ENCODE peak calls at places on chromosomes 13 and 19, in nine cellular contexts. One of them, this sample, is unnamed.

GRCh38 chr19:21749090-21749489 is 18.3 kb downstream of the ZNF100 start:
- DNase-seq in retinal pigment epithelial cell: no peak
- DNase-seq in PC-3: no peak
- DNase-seq in HCT116: no peak
- DNase-seq in adipocyte: peak
- DNase-seq in neuronal stem cell: no peak
- DNase-seq in mucosa of descending colon: no peak
- DNase-seq in cardiac muscle cell: no peak
- DNase-seq in Caco-2: no peak
- DNase-seq in this sample: peak

GRCh38 chr13:23025848-23026608 is 154.8 kb upstream of the SGCG start:
- DNase-seq in retinal pigment epithelial cell: no peak
- DNase-seq in PC-3: no peak
- DNase-seq in HCT116: no peak
- DNase-seq in adipocyte: no peak
- DNase-seq in neuronal stem cell: no peak
- DNase-seq in mucosa of descending colon: no peak
- DNase-seq in cardiac muscle cell: no peak
- DNase-seq in Caco-2: no peak
- DNase-seq in this sample: peak

GRCh38 chr13:27273658-27274425 is 3.2 kb downstream of the RASL11A start:
- DNase-seq in retinal pigment epithelial cell: no peak
- DNase-seq in PC-3: no peak
- DNase-seq in HCT116: no peak
- DNase-seq in adipocyte: no peak
- DNase-seq in neuronal stem cell: no peak
- DNase-seq in mucosa of descending colon: no peak
- DNase-seq in cardiac muscle cell: peak
- DNase-seq in Caco-2: no peak
- DNase-seq in this sample: no peak

GRCh38 chr19:18196511-18196845 is 3.5 kb downstream of the MPV17L2 start:
- DNase-seq in retinal pigment epithelial cell: no peak
- DNase-seq in PC-3: no peak
- DNase-seq in HCT116: no peak
- DNase-seq in adipocyte: no peak
- DNase-seq in neuronal stem cell: no peak
- DNase-seq in mucosa of descending colon: no peak
- DNase-seq in cardiac muscle cell: no peak
- DNase-seq in Caco-2: no peak
- DNase-seq in this sample: no peak

GRCh38 chr19:56958428-56958827 is 117.9 kb upstream of the PEG3 start:
- DNase-seq in retinal pigment epithelial cell: no peak
- DNase-seq in PC-3: no peak
- DNase-seq in HCT116: no peak
- DNase-seq in adipocyte: no peak
- DNase-seq in neuronal stem cell: no peak
- DNase-seq in mucosa of descending colon: no peak
- DNase-seq in cardiac muscle cell: no peak
- DNase-seq in Caco-2: no peak
- DNase-seq in this sample: no peak

GRCh38 chr13:51838235-51838846 is 6.6 kb downstream of the TMEM272 start:
- DNase-seq in retinal pigment epithelial cell: peak
- DNase-seq in PC-3: peak
- DNase-seq in HCT116: no peak
- DNase-seq in adipocyte: peak
- DNase-seq in neuronal stem cell: no peak
- DNase-seq in mucosa of descending colon: no peak
- DNase-seq in cardiac muscle cell: no peak
- DNase-seq in Caco-2: no peak
- DNase-seq in this sample: no peak

GRCh38 chr19:14430712-14431111 is 2.4 kb upstream of the PKN1 start:
- DNase-seq in retinal pigment epithelial cell: no peak
- DNase-seq in PC-3: no peak
- DNase-seq in HCT116: no peak
- DNase-seq in adipocyte: no peak
- DNase-seq in neuronal stem cell: no peak
- DNase-seq in mucosa of descending colon: no peak
- DNase-seq in cardiac muscle cell: no peak
- DNase-seq in Caco-2: no peak
- DNase-seq in this sample: no peak

GRCh38 chr19:17420267-17420924 is 549 bp downstream of the MVB12A start:
- DNase-seq in retinal pigment epithelial cell: no peak
- DNase-seq in PC-3: peak
- DNase-seq in HCT116: no peak
- DNase-seq in adipocyte: no peak
- DNase-seq in neuronal stem cell: no peak
- DNase-seq in mucosa of descending colon: peak
- DNase-seq in cardiac muscle cell: peak
- DNase-seq in Caco-2: peak
- DNase-seq in this sample: no peak

GRCh38 chr13:46176756-46177155 is 5.2 kb downstream of the LCP1 start:
- DNase-seq in retinal pigment epithelial cell: no peak
- DNase-seq in PC-3: no peak
- DNase-seq in HCT116: no peak
- DNase-seq in adipocyte: no peak
- DNase-seq in neuronal stem cell: no peak
- DNase-seq in mucosa of descending colon: no peak
- DNase-seq in cardiac muscle cell: no peak
- DNase-seq in Caco-2: no peak
- DNase-seq in this sample: no peak

GRCh38 chr13:66069570-66069969 is 1160.6 kb downstream of the PCDH9 start:
- DNase-seq in retinal pigment epithelial cell: no peak
- DNase-seq in PC-3: no peak
- DNase-seq in HCT116: no peak
- DNase-seq in adipocyte: no peak
- DNase-seq in neuronal stem cell: no peak
- DNase-seq in mucosa of descending colon: no peak
- DNase-seq in cardiac muscle cell: peak
- DNase-seq in Caco-2: no peak
- DNase-seq in this sample: no peak

DNA sequence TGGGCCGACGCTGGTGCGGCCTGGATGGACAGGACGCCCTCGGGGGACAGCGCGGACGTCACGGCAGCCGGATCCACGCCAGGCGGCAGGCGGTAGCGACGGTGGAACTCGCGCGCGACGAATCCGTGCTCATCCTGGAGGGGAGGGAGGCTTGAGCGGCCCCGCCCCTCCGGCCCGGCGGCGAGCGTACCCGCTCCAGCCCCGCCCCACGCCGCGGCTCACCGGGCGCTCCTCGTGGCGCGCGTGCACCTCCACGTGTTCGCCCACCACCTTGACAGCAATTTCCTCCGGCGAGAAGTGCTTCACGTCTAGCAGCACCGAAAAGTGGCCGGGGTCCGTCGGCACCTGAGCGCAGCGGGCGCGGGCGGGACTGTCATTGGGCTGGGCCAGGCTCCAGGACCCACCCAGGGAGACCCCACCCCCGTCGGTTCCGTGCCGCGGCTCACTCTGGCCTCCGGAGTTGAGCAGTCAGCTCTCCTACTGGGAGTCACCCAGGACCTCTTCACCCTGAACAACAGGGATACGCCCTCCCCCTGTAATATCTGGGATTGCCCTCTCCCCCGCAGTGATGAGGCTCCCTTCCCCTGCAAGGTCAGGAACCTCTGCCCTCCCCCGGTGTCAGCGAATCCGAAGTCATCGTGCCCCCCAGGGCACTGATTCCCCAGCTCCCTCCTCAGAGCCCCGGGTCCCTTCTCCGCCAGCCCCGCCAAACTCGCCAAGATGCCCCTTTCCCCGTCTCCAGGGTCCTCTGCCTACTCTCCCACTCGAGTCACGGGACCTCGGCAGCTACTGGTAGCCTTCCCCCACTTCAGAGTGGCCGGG is 1.1 kb downstream of the HSPB6 start:
- DNase-seq in retinal pigment epithelial cell: no peak
- DNase-seq in PC-3: no peak
- DNase-seq in HCT116: no peak
- DNase-seq in adipocyte: no peak
- DNase-seq in neuronal stem cell: no peak
- DNase-seq in mucosa of descending colon: peak
- DNase-seq in cardiac muscle cell: no peak
- DNase-seq in Caco-2: no peak
- DNase-seq in this sample: no peak
- H3K4me3 ChIP-seq in retinal pigment epithelial cell: peak
- H3K4me3 ChIP-seq in PC-3: no peak
- H3K4me3 ChIP-seq in HCT116: no peak
- H3K4me3 ChIP-seq in adipocyte: peak
- H3K4me3 ChIP-seq in neuronal stem cell: no peak
- H3K4me3 ChIP-seq in mucosa of descending colon: no peak
- H3K4me3 ChIP-seq in cardiac muscle cell: no peak
- H3K4me3 ChIP-seq in Caco-2: peak
- H3K4me3 ChIP-seq in this sample: no peak

GRCh38 chr19:35938282-35939224 is 2.4 kb downstream of the LRFN3 start:
- DNase-seq in retinal pigment epithelial cell: no peak
- DNase-seq in PC-3: no peak
- DNase-seq in HCT116: no peak
- DNase-seq in adipocyte: no peak
- DNase-seq in neuronal stem cell: no peak
- DNase-seq in mucosa of descending colon: no peak
- DNase-seq in cardiac muscle cell: no peak
- DNase-seq in Caco-2: no peak
- DNase-seq in this sample: no peak
- H3K4me3 ChIP-seq in retinal pigment epithelial cell: no peak
- H3K4me3 ChIP-seq in PC-3: no peak
- H3K4me3 ChIP-seq in HCT116: no peak
- H3K4me3 ChIP-seq in adipocyte: peak
- H3K4me3 ChIP-seq in neuronal stem cell: peak
- H3K4me3 ChIP-seq in mucosa of descending colon: no peak
- H3K4me3 ChIP-seq in cardiac muscle cell: no peak
- H3K4me3 ChIP-seq in Caco-2: no peak
- H3K4me3 ChIP-seq in this sample: no peak

DNA sequence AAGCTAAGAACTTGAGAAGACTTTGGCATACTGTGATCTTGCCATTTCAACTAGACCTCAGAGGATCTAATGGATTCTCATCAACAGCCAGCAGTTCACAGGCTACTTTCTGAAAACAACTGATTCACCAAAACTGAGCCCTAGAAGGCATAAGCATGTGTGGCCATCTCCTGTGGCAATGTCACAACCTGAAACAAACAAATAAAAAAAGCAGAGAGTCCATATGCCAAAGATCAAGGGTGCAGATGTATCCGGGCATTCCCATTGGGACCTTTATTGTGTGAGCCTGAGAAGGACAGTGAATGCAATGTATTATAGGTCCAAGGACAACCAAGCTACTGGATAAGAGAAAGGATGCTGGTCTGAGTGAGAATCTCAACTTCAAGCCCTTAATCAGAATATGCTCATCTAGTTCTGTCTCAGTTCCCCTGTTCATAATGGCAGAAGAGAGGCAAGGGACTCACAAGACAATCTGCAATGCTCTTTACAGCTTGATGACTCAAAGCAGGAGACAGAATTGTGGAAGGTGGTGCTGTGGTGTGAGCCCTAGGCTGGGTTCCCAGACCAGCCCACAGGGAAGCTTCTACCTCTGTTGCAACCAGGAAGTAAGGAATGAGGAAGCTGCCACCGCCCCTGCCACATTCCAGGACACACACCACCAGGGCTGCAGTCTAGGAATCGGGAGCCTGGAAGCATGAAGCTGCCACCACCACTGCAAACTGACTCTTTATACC is 133.7 kb downstream of the RAP2A start:
- DNase-seq in retinal pigment epithelial cell: peak
- DNase-seq in PC-3: peak
- DNase-seq in HCT116: peak
- DNase-seq in adipocyte: no peak
- DNase-seq in neuronal stem cell: no peak
- DNase-seq in mucosa of descending colon: peak
- DNase-seq in cardiac muscle cell: no peak
- DNase-seq in Caco-2: peak
- DNase-seq in this sample: peak
- H3K4me3 ChIP-seq in retinal pigment epithelial cell: no peak
- H3K4me3 ChIP-seq in PC-3: no peak
- H3K4me3 ChIP-seq in HCT116: no peak
- H3K4me3 ChIP-seq in adipocyte: no peak
- H3K4me3 ChIP-seq in neuronal stem cell: no peak
- H3K4me3 ChIP-seq in mucosa of descending colon: no peak
- H3K4me3 ChIP-seq in cardiac muscle cell: no peak
- H3K4me3 ChIP-seq in Caco-2: no peak
- H3K4me3 ChIP-seq in this sample: no peak

GRCh38 chr13:30850204-30850866 is 55.7 kb upstream of the MEDAG start:
- DNase-seq in retinal pigment epithelial cell: no peak
- DNase-seq in PC-3: no peak
- DNase-seq in HCT116: no peak
- DNase-seq in adipocyte: no peak
- DNase-seq in neuronal stem cell: no peak
- DNase-seq in mucosa of descending colon: no peak
- DNase-seq in cardiac muscle cell: no peak
- DNase-seq in Caco-2: no peak
- DNase-seq in this sample: no peak

GRCh38 chr13:30849611-30850010 is 56.5 kb upstream of the MEDAG start:
- DNase-seq in retinal pigment epithelial cell: no peak
- DNase-seq in PC-3: no peak
- DNase-seq in HCT116: no peak
- DNase-seq in adipocyte: no peak
- DNase-seq in neuronal stem cell: no peak
- DNase-seq in mucosa of descending colon: no peak
- DNase-seq in cardiac muscle cell: no peak
- DNase-seq in Caco-2: no peak
- DNase-seq in this sample: no peak

GRCh38 chr13:30847697-30848307 is 58.3 kb upstream of the MEDAG start:
- DNase-seq in retinal pigment epithelial cell: peak
- DNase-seq in PC-3: no peak
- DNase-seq in HCT116: no peak
- DNase-seq in adipocyte: peak
- DNase-seq in neuronal stem cell: no peak
- DNase-seq in mucosa of descending colon: no peak
- DNase-seq in cardiac muscle cell: no peak
- DNase-seq in Caco-2: no peak
- DNase-seq in this sample: peak

GRCh38 chr13:30846844-30847243 is 59.2 kb upstream of the MEDAG start:
- DNase-seq in retinal pigment epithelial cell: no peak
- DNase-seq in PC-3: no peak
- DNase-seq in HCT116: no peak
- DNase-seq in adipocyte: no peak
- DNase-seq in neuronal stem cell: no peak
- DNase-seq in mucosa of descending colon: no peak
- DNase-seq in cardiac muscle cell: no peak
- DNase-seq in Caco-2: no peak
- DNase-seq in this sample: peak

DNA sequence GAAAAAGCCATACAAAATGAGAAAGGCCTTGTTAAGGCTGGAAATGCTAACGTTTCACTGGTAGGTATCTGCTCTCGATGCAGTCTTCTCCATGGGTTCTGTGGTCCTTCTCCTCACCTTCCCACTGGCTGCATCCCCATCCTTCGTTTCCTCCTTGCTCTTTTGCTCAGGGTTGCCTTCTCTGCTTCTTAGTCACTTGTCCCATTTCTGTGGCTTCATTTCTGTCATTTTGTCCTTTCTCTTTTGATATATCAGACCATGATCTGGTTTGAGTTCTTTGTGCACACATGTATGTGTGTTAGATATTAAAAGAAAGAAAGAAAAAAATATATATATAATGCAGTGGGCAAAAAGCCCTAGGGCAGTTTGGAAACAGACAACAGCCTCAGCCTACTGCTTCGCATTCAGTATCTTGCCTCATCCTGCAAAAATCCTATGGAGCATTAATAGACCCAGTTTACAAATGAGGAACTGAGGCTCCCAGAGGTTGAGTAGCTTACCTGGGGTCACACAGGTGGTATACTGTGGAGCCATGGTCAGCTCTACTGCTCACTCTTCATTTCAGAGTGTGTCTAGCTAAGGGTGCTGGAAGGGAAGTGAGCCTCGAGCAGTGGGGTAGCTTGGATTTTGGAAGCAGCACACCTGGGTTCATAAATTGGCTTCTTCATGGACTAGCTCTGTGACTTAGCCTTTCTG is 57.6 kb upstream of the MEDAG start:
- DNase-seq in retinal pigment epithelial cell: no peak
- DNase-seq in PC-3: no peak
- DNase-seq in HCT116: no peak
- DNase-seq in adipocyte: no peak
- DNase-seq in neuronal stem cell: no peak
- DNase-seq in mucosa of descending colon: no peak
- DNase-seq in cardiac muscle cell: no peak
- DNase-seq in Caco-2: no peak
- DNase-seq in this sample: no peak
- H3K4me3 ChIP-seq in retinal pigment epithelial cell: no peak
- H3K4me3 ChIP-seq in PC-3: no peak
- H3K4me3 ChIP-seq in HCT116: no peak
- H3K4me3 ChIP-seq in adipocyte: peak
- H3K4me3 ChIP-seq in neuronal stem cell: no peak
- H3K4me3 ChIP-seq in mucosa of descending colon: no peak
- H3K4me3 ChIP-seq in cardiac muscle cell: no peak
- H3K4me3 ChIP-seq in Caco-2: no peak
- H3K4me3 ChIP-seq in this sample: no peak